ENCODE peak calls at places on chromosomes 5 and 9, in ten cellular contexts. V, N, Y, C, W, Z, E, X, H and B are unnamed samples.
A peak's percentile ranks its signal among the peaks of the same experiment; 100 is the strongest.

GRCh38 chr9:91664669-91665068 is 241.0 kb upstream of the NFIL3 start:
- DNase-seq in V (no peak), N (no peak), Y (no peak), C (no peak), W (no peak), Z (no peak), E (no peak), X (no peak), H (no peak), B (no peak)

GRCh38 chr5:865771-866170 is 15.0 kb upstream of the ZDHHC11 start:
- DNase-seq in V (no peak), N (no peak), Y (no peak), C (no peak), W (no peak), Z (no peak), E (no peak), X (no peak), H (no peak), B (no peak)

GRCh38 chr5:64074533-64074932 is 91.1 kb upstream of the RNF180 start:
- DNase-seq in V (no peak), N (no peak), Y (no peak), C (no peak), W (no peak), Z (no peak), E (no peak), X (peak; percentile 40), H (peak; percentile 61), B (peak; percentile 24)

GRCh38 chr9:87501806-87502205 is 4.1 kb downstream of the DAPK1 start:
- DNase-seq in V (no peak), N (no peak), Y (no peak), C (no peak), W (no peak), Z (no peak), E (no peak), X (no peak), H (no peak), B (no peak)

GRCh38 chr5:126780165-126780827 is 3.4 kb downstream of the LMNB1 start:
- DNase-seq in V (no peak), N (no peak), Y (no peak), C (no peak), W (no peak), Z (no peak), E (no peak), X (peak; percentile 61), H (peak; percentile 70), B (peak; percentile 78)

GRCh38 chr9:23555849-23556248 is 270.2 kb downstream of the ELAVL2 start:
- DNase-seq in V (no peak), N (no peak), Y (no peak), C (no peak), W (no peak), Z (no peak), E (no peak), X (peak; percentile 51), H (no peak), B (no peak)

GRCh38 chr9:13524245-13524644 is 244.8 kb upstream of the MPDZ start:
- DNase-seq in V (no peak), N (no peak), Y (no peak), C (no peak), W (no peak), Z (no peak), E (no peak), X (no peak), H (no peak), B (no peak)

GRCh38 chr9:84397822-84398221 is 57.3 kb upstream of the SLC28A3 start:
- DNase-seq in V (no peak), N (peak; percentile 30), Y (no peak), C (no peak), W (no peak), Z (no peak), E (no peak), X (no peak), H (peak; percentile 79), B (no peak)

GRCh38 chr9:99445377-99445891 is 223.4 kb downstream of the SEC61B start:
- DNase-seq in V (no peak), N (no peak), Y (no peak), C (no peak), W (peak; percentile 78), Z (no peak), E (no peak), X (no peak), H (peak; percentile 93), B (peak; percentile 65)

GRCh38 chr5:135050244-135050767 is 16.3 kb upstream of the PITX1 start:
- DNase-seq in V (no peak), N (no peak), Y (no peak), C (no peak), W (no peak), Z (no peak), E (no peak), X (no peak), H (no peak), B (no peak)

GRCh38 chr9:76203373-76203772 is 190.9 kb downstream of the RFK start:
- DNase-seq in V (no peak), N (no peak), Y (no peak), C (no peak), W (no peak), Z (no peak), E (no peak), X (no peak), H (no peak), B (no peak)

GRCh38 chr5:103258957-103259704 is 568 bp downstream of the MACIR start:
- DNase-seq in V (peak; percentile 38), N (no peak), Y (peak; percentile 62), C (peak; percentile 71), W (peak; percentile 57), Z (peak; percentile 38), E (peak; percentile 46), X (peak; percentile 80), H (peak; percentile 52), B (peak; percentile 65)

GRCh38 chr9:76646249-76646648 is 118.0 kb upstream of the PCA3 start:
- DNase-seq in V (no peak), N (no peak), Y (no peak), C (no peak), W (no peak), Z (no peak), E (no peak), X (peak; percentile 94), H (no peak), B (peak; percentile 58)

GRCh38 chr9:137924761-137925369 is 47.3 kb downstream of the CACNA1B start:
- DNase-seq in V (no peak), N (no peak), Y (no peak), C (no peak), W (no peak), Z (no peak), E (no peak), X (no peak), H (no peak), B (no peak)

GRCh38 chr9:26786571-26786970 is 106.0 kb downstream of the CAAP1 start:
- DNase-seq in V (no peak), N (no peak), Y (no peak), C (no peak), W (no peak), Z (no peak), E (no peak), X (no peak), H (no peak), B (no peak)

GRCh38 chr5:418681-419121 is 24.3 kb upstream of the EXOC3 start:
- DNase-seq in V (no peak), N (no peak), Y (peak; percentile 87), C (no peak), W (no peak), Z (no peak), E (no peak), X (peak; percentile 31), H (peak; percentile 61), B (no peak)

GRCh38 chr9:89494199-89494598 is 3.7 kb downstream of the SEMA4D start:
- DNase-seq in V (no peak), N (no peak), Y (no peak), C (no peak), W (no peak), Z (no peak), E (no peak), X (no peak), H (no peak), B (no peak)

GRCh38 chr5:144800169-144800568 is 629.5 kb downstream of the KCTD16 start:
- DNase-seq in V (no peak), N (no peak), Y (no peak), C (no peak), W (no peak), Z (no peak), E (no peak), X (no peak), H (no peak), B (no peak)

GRCh38 chr5:145521066-145521465 is 314.1 kb downstream of the PRELID2 start:
- DNase-seq in V (no peak), N (no peak), Y (no peak), C (no peak), W (no peak), Z (no peak), E (no peak), X (no peak), H (no peak), B (peak; percentile 15)

GRCh38 chr9:98790601-98791146 is 5.7 kb downstream of the ANKS6 start:
- DNase-seq in V (no peak), N (no peak), Y (no peak), C (no peak), W (no peak), Z (no peak), E (no peak), X (peak; percentile 18), H (no peak), B (no peak)

GRCh38 chr9:110579763-110580255 is 268 bp upstream of the SVEP1 start:
- DNase-seq in V (no peak), N (no peak), Y (no peak), C (no peak), W (peak; percentile 23), Z (no peak), E (no peak), X (no peak), H (peak; percentile 85), B (peak; percentile 29)

GRCh38 chr5:151078490-151079262 is 2.2 kb downstream of the TNIP1 start:
- DNase-seq in V (peak; percentile 70), N (no peak), Y (no peak), C (no peak), W (no peak), Z (peak; percentile 54), E (no peak), X (no peak), H (no peak), B (no peak)

GRCh38 chr9:78932849-78933627 is 636.1 kb downstream of the PSAT1 start:
- DNase-seq in V (no peak), N (peak; percentile 35), Y (no peak), C (no peak), W (no peak), Z (no peak), E (no peak), X (no peak), H (peak; percentile 10), B (no peak)

GRCh38 chr5:157026789-157027424 is 32.0 kb downstream of the HAVCR1 start:
- DNase-seq in V (no peak), N (no peak), Y (no peak), C (no peak), W (no peak), Z (no peak), E (no peak), X (peak; percentile 4), H (peak; percentile 30), B (peak; percentile 8)

GRCh38 chr9:29213374-29214161 is 1640.3 kb upstream of the C9orf72 start:
- DNase-seq in V (no peak), N (no peak), Y (peak; percentile 35), C (no peak), W (no peak), Z (no peak), E (no peak), X (peak; percentile 70), H (peak; percentile 9), B (peak; percentile 11)

GRCh38 chr9:21551401-21551800 is 69.3 kb upstream of the IFNE start:
- DNase-seq in V (no peak), N (no peak), Y (no peak), C (no peak), W (no peak), Z (no peak), E (no peak), X (no peak), H (no peak), B (no peak)

GRCh38 chr9:116156621-116157314 is 3.2 kb downstream of the PAPPA start:
- DNase-seq in V (no peak), N (no peak), Y (peak; percentile 29), C (no peak), W (peak; percentile 76), Z (no peak), E (no peak), X (peak; percentile 76), H (peak; percentile 79), B (peak; percentile 16)

GRCh38 chr9:137431416-137431931 is 8.3 kb downstream of the NOXA1 start:
- DNase-seq in V (no peak), N (no peak), Y (no peak), C (no peak), W (no peak), Z (no peak), E (peak; percentile 7), X (no peak), H (no peak), B (no peak)